ENCODE peak calls at places on chromosomes 1 and 21, in seven cellular contexts. M, P, S, I, C, E and H are unnamed samples.

GRCh38 chr1:111851552-111851951 is 95.9 kb downstream of the DDX20 start:
- DNase-seq in M (no peak), P (no peak), S (no peak), I (no peak), C (no peak), E (no peak), H (no peak)

GRCh38 chr21:45550552-45551210 is 8.4 kb upstream of the SLC19A1 start:
- DNase-seq in M (no peak), P (no peak), S (no peak), I (no peak), C (no peak), E (peak), H (peak)

GRCh38 chr1:28900562-28900961 is 13.8 kb upstream of the EPB41 start:
- DNase-seq in M (no peak), P (no peak), S (no peak), I (no peak), C (no peak), E (no peak), H (no peak)

GRCh38 chr1:19354531-19354981 is 42.4 kb downstream of the SLC66A1 start:
- DNase-seq in M (no peak), P (no peak), S (no peak), I (no peak), C (no peak), E (no peak), H (no peak)

GRCh38 chr1:28822779-28823178 is 10.8 kb downstream of the OPRD1 start:
- DNase-seq in M (no peak), P (no peak), S (no peak), I (no peak), C (no peak), E (no peak), H (no peak)

GRCh38 chr1:109996476-109996875 is 11.9 kb downstream of the AHCYL1 start:
- DNase-seq in M (no peak), P (no peak), S (no peak), I (no peak), C (no peak), E (no peak), H (no peak)

GRCh38 chr1:44947060-44947773 is 39.2 kb downstream of the EIF2B3 start:
- DNase-seq in M (no peak), P (no peak), S (no peak), I (no peak), C (peak), E (no peak), H (no peak)

GRCh38 chr1:229556551-229556950 is 2.0 kb downstream of the ABCB10 start:
- DNase-seq in M (no peak), P (no peak), S (no peak), I (no peak), C (no peak), E (no peak), H (peak)

GRCh38 chr21:38229260-38229877 is 27.4 kb upstream of the KCNJ15 start:
- DNase-seq in M (no peak), P (peak), S (no peak), I (no peak), C (no peak), E (peak), H (no peak)

GRCh38 chr1:72063364-72063763 is 219.0 kb downstream of the NEGR1 start:
- DNase-seq in M (no peak), P (no peak), S (no peak), I (no peak), C (no peak), E (no peak), H (no peak)

GRCh38 chr1:159532922-159533321 is 2.9 kb downstream of the OR10J5 start:
- DNase-seq in M (no peak), P (no peak), S (no peak), I (no peak), C (no peak), E (no peak), H (no peak)

GRCh38 chr1:3522564-3523270 is 68.3 kb downstream of the ARHGEF16 start:
- DNase-seq in M (no peak), P (no peak), S (no peak), I (no peak), C (no peak), E (no peak), H (no peak)

GRCh38 chr21:33229099-33229775 is 501 bp upstream of the IFNAR2 start:
- DNase-seq in M (no peak), P (no peak), S (no peak), I (no peak), C (no peak), E (no peak), H (no peak)

GRCh38 chr1:183019126-183019740 is 4.0 kb upstream of the LAMC1 start:
- DNase-seq in M (no peak), P (no peak), S (no peak), I (no peak), C (no peak), E (no peak), H (no peak)

GRCh38 chr21:45309069-45309521 is 21.4 kb upstream of the POFUT2 start:
- DNase-seq in M (peak), P (no peak), S (no peak), I (peak), C (peak), E (peak), H (no peak)

GRCh38 chr1:21900766-21901472 is 36.2 kb downstream of the HSPG2 start:
- DNase-seq in M (no peak), P (no peak), S (no peak), I (no peak), C (no peak), E (no peak), H (no peak)

GRCh38 chr1:17010601-17011438 is 908 bp downstream of the ATP13A2 start:
- DNase-seq in M (peak), P (no peak), S (no peak), I (peak), C (peak), E (peak), H (no peak)

GRCh38 chr1:29309621-29310020 is 73.3 kb downstream of the PTPRU start:
- DNase-seq in M (no peak), P (no peak), S (no peak), I (no peak), C (no peak), E (no peak), H (no peak)

GRCh38 chr21:43772368-43772870 is 3.7 kb downstream of the CSTB start:
- DNase-seq in M (no peak), P (no peak), S (no peak), I (no peak), C (no peak), E (no peak), H (no peak)

GRCh38 chr21:44436111-44436611 is 19.1 kb upstream of the LRRC3 start:
- DNase-seq in M (no peak), P (no peak), S (no peak), I (no peak), C (no peak), E (no peak), H (no peak)

GRCh38 chr1:85019989-85020388 is 23.1 kb upstream of the MCOLN2 start:
- DNase-seq in M (no peak), P (no peak), S (no peak), I (no peak), C (no peak), E (no peak), H (no peak)

GRCh38 chr1:28744184-28744583 is 7.4 kb downstream of the YTHDF2 start:
- DNase-seq in M (no peak), P (no peak), S (no peak), I (no peak), C (no peak), E (no peak), H (no peak)

GRCh38 chr1:15283500-15283899 is 36.5 kb downstream of the FHAD1 start:
- DNase-seq in M (no peak), P (no peak), S (no peak), I (no peak), C (peak), E (no peak), H (no peak)

GRCh38 chr21:46096596-46096981 is 1.3 kb upstream of the COL6A2 start:
- DNase-seq in M (no peak), P (peak), S (no peak), I (no peak), C (no peak), E (no peak), H (no peak)

GRCh38 chr21:45830221-45830640 is 151.3 kb upstream of the COL6A1 start:
- DNase-seq in M (no peak), P (peak), S (no peak), I (peak), C (no peak), E (no peak), H (no peak)

GRCh38 chr1:160158031-160158430 is 6.6 kb downstream of the ATP1A4 start:
- DNase-seq in M (no peak), P (no peak), S (no peak), I (no peak), C (no peak), E (no peak), H (no peak)

GRCh38 chr1:246797157-246797556 is 72.9 kb downstream of the SCCPDH start:
- DNase-seq in M (no peak), P (no peak), S (no peak), I (no peak), C (no peak), E (no peak), H (no peak)

GRCh38 chr1:245566952-245567351 is 412.2 kb downstream of the KIF26B start:
- DNase-seq in M (no peak), P (no peak), S (no peak), I (no peak), C (no peak), E (no peak), H (no peak)

GRCh38 chr1:7869136-7869905 is 16.5 kb upstream of the UTS2 start:
- DNase-seq in M (no peak), P (no peak), S (no peak), I (no peak), C (no peak), E (no peak), H (no peak)

GRCh38 chr1:165896277-165896676 is 68.9 kb downstream of the UCK2 start:
- DNase-seq in M (no peak), P (no peak), S (no peak), I (no peak), C (peak), E (no peak), H (no peak)

GRCh38 chr1:99965646-99966375 is 4.0 kb upstream of the SLC35A3 start:
- DNase-seq in M (no peak), P (no peak), S (no peak), I (no peak), C (no peak), E (no peak), H (no peak)

DNA sequence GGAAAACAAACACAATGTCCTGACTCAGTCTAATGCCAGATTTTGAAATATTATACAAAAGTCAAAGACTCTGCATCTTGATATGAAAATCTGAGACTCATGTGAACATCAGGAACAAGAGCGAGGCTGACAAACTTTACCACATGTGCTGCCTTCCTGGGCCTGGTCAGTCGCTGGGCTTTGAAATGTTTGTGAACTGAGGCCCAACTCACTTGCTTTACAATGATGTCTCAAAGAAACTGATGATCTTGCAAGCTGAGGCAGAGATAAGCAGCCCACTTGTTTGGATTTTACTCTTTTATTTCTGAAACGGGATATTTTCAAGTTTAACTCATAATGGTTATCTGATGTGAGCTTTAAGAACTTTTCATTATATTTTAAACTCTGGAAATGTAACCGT is 2.1 kb downstream of the BCAR3 start:
- DNase-seq in M (no peak), P (no peak), S (no peak), I (no peak), C (no peak), E (no peak), H (no peak)
- H3K4me3 ChIP-seq in M (no peak), P (no peak), S (no peak), I (no peak), C (no peak), E (peak), H (no peak)

DNA sequence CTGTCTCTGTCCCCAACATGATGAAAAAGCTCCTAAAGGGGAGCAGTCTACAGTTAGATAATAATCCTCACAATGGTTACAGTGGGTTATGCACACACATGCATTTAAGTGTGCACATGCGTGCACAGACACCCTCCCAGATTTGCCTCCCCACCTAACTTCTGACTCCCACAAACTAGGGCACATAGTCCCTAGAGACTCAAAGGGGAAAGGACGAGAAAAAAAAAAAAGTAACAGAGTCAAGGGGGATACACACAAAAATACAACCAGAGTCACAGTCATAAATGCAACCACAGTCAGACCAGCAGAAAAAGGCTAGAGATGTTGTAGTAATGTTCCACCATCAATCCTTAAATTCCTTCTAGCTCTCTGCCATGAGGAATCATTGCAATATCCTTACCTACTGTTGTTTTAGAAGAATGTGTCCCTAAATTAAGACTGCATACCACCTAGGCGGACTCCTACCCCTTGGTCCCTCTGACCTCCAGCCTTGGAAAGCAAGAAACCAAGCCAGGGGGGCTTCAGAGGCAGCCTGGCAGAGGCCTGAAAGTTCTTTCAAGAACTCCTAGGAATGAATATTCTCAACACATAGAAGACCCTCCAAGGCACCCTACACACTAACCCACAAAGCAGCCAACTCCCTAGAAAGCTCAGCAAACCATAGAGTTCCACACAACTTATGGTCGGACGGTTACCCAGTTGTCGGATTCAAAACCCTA is 1.3 kb downstream of the CRTC2 start:
- DNase-seq in M (no peak), P (no peak), S (no peak), I (no peak), C (no peak), E (no peak), H (no peak)
- H3K27ac ChIP-seq in M (peak), P (peak), S (peak), I (peak), C (peak), E (peak), H (peak)

GRCh38 chr1:26614655-26615411 is 81.0 kb upstream of the ARID1A start:
- DNase-seq in M (no peak), P (no peak), S (no peak), I (no peak), C (no peak), E (no peak), H (no peak)

GRCh38 chr1:26618561-26618960 is 77.3 kb upstream of the ARID1A start:
- DNase-seq in M (no peak), P (no peak), S (no peak), I (no peak), C (no peak), E (peak), H (no peak)
- H3K4me3 ChIP-seq in M (no peak), P (no peak), S (no peak), I (no peak), C (no peak), E (no peak), H (no peak)

GRCh38 chr1:203441811-203442210 is 33.8 kb upstream of the PRELP start:
- DNase-seq in M (no peak), P (no peak), S (no peak), I (no peak), C (no peak), E (no peak), H (no peak)
- H3K27ac ChIP-seq in M (no peak), P (peak), S (no peak), I (no peak), C (no peak), E (no peak), H (no peak)

DNA sequence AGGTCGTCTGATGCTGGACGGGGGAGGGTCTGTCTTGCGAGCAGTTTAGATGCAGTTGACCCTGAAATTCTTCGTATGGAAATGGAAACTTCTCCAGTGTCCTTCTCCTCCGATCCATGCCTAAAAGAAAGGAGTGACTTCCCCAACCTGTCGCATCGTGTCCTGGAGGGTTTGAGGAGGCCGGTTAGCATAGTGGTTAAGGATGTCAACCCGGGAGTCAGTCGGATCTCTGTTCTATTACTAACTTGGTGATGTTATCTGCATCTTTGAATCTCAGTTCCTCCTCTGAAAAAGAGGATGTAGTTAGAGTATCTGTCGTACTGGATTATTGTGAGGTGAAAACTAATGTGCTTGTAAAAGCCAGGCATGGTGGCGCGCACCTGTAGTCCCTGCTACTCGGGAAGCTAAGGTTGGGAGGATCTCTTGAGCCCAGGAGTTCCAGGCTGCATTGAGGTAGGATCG is 700 bp downstream of the ZBTB8B start:
- DNase-seq in M (no peak), P (no peak), S (no peak), I (no peak), C (no peak), E (no peak), H (no peak)
- H3K4me3 ChIP-seq in M (peak), P (peak), S (no peak), I (no peak), C (peak), E (no peak), H (no peak)

GRCh38 chr1:228176024-228176395 is 10.4 kb downstream of the IBA57 start:
- DNase-seq in M (no peak), P (no peak), S (no peak), I (no peak), C (no peak), E (no peak), H (no peak)
- H3K27ac ChIP-seq in M (no peak), P (no peak), S (no peak), I (no peak), C (peak), E (no peak), H (no peak)

DNA sequence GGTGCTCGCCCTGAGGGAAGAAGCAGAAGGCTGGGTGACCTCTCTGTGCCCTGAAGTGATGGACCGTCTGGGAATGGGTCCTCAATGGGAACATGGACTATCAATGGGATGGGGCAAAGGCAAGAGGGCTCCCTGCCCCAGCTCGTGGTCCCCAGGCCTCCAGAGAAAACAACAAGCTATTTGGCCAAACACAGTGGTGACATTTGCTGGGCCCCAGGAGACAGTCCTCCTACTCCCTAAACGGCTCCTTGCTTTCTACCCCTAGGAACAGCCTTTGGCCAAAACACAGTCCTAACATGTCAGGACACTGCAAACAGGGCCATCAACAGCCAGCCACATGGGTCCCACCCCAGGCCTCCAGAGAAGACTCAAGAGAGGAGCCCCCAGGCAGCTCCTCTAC is 102.8 kb downstream of the RAVER2 start:
- DNase-seq in M (no peak), P (no peak), S (no peak), I (no peak), C (no peak), E (no peak), H (no peak)
- H3K4me3 ChIP-seq in M (no peak), P (no peak), S (no peak), I (no peak), C (no peak), E (no peak), H (no peak)